ENCODE peak calls at places on chromosome 11, in ten cellular contexts. F is stimulated activated CD8-positive, alpha-beta memory T cell treated with anti-CD3 and anti-CD28 coated beads, Interleukin-2, amount 100 ng/mL, for 48 hours; A is NCI-H2081; C is left ventricle myocardium superior; W is spleen; G is stimulated activated naive CD4-positive, alpha-beta T cell; P is KG1; J is stimulated activated CD4-positive, alpha-beta T cell treated with anti-CD3 and anti-CD28 coated beads, Interleukin-15, amount 100 ng/mL, for 24 hours; T is activated CD4-positive, CD25-positive, alpha-beta regulatory T cell; Z is GM10248. U is an unnamed sample.
A peak's percentile ranks its signal among the peaks of the same experiment; 100 is the strongest.

GRCh38 chr11:62411524-62411923 is 7.3 kb upstream of the SCGB1A1 start:
- DNase-seq in F (no peak), P (no peak), T (no peak), J (no peak), Z (no peak), C (no peak), W (no peak), A (no peak), G (no peak), U (no peak)

GRCh38 chr11:13183094-13183825 is 94.3 kb upstream of the BMAL1 start:
- DNase-seq in W (no peak), Z (peak; percentile 26), C (no peak), F (no peak), G (no peak), T (no peak), A (no peak), J (no peak), P (no peak), U (no peak)

GRCh38 chr11:129251067-129251466 is 58.9 kb upstream of the ARHGAP32 start:
- DNase-seq in P (no peak), Z (no peak), T (no peak), G (no peak), J (no peak), A (no peak), F (no peak), W (no peak), C (no peak), U (no peak)

GRCh38 chr11:312092-312816 is 1.6 kb upstream of the IFITM1 start:
- DNase-seq in P (no peak), C (peak; percentile 34), Z (no peak), G (no peak), F (no peak), A (no peak), T (no peak), J (peak; percentile 55), W (peak; percentile 81), U (no peak)

GRCh38 chr11:117724104-117724503 is 72.9 kb downstream of the DSCAML1 start:
- DNase-seq in A (no peak), F (no peak), G (no peak), T (no peak), C (no peak), W (peak; percentile 35), J (no peak), Z (no peak), P (no peak), U (no peak)

GRCh38 chr11:94662065-94662779 is 95.1 kb downstream of the PIWIL4 start:
- DNase-seq in A (no peak), F (no peak), G (no peak), P (no peak), J (no peak), T (no peak), W (no peak), C (no peak), Z (no peak), U (no peak)

GRCh38 chr11:19359425-19360000 is 118.8 kb upstream of the E2F8 start:
- DNase-seq in Z (no peak), C (no peak), A (no peak), W (no peak), T (no peak), P (no peak), J (no peak), G (no peak), F (no peak), U (no peak)

GRCh38 chr11:2566223-2567025 is 121.6 kb downstream of the KCNQ1 start:
- DNase-seq in T (no peak), P (no peak), A (no peak), W (peak; percentile 54), G (no peak), J (no peak), C (peak; percentile 15), Z (no peak), F (no peak), U (no peak)

GRCh38 chr11:70488171-70488570 is 89.8 kb downstream of the CTTN start:
- DNase-seq in C (peak; percentile 13), P (no peak), G (no peak), Z (no peak), A (no peak), J (no peak), F (no peak), T (no peak), W (peak; percentile 24), U (no peak)

U was measured in naive thymus-derived CD8-positive, alpha-beta T cell.